ENCODE peak calls at places on chromosomes 7 and 10, in seven cellular contexts. I, M, X, Q, G, K and Z are unnamed samples.

GRCh38 chr10:28875535-28876208 is 198.4 kb downstream of the BAMBI start:
- DNase-seq in I (peak; percentile 52), M (no peak), X (peak; percentile 23), Q (no peak), G (no peak), K (no peak), Z (no peak)

GRCh38 chr10:12965571-12965970 is 35.9 kb downstream of the CCDC3 start:
- DNase-seq in I (peak; percentile 14), M (no peak), X (no peak), Q (no peak), G (no peak), K (no peak), Z (no peak)

GRCh38 chr10:110203500-110204455 is 3.6 kb upstream of the MXI1 start:
- DNase-seq in I (no peak), M (no peak), X (no peak), Q (peak; percentile 100), G (no peak), K (no peak), Z (no peak)

GRCh38 chr10:27820637-27821036 is 75.0 kb upstream of the MKX start:
- DNase-seq in I (no peak), M (no peak), X (no peak), Q (no peak), G (no peak), K (no peak), Z (no peak)

GRCh38 chr7:76126632-76127031 is 75.1 kb upstream of the SRRM3 start:
- DNase-seq in I (no peak), M (no peak), X (no peak), Q (no peak), G (no peak), K (no peak), Z (no peak)

GRCh38 chr7:127831312-127832212 is 179.6 kb downstream of the SND1 start:
- DNase-seq in I (no peak), M (no peak), X (no peak), Q (no peak), G (no peak), K (peak; percentile 58), Z (no peak)

GRCh38 chr7:50379082-50379481 is 71.1 kb downstream of the FIGNL1 start:
- DNase-seq in I (no peak), M (no peak), X (no peak), Q (no peak), G (no peak), K (no peak), Z (no peak)

GRCh38 chr10:33032354-33033254 is 74.6 kb upstream of the ITGB1 start:
- DNase-seq in I (peak; percentile 94), M (no peak), X (no peak), Q (peak; percentile 25), G (no peak), K (no peak), Z (no peak)

GRCh38 chr7:33616752-33617151 is 288.6 kb upstream of the BMPER start:
- DNase-seq in I (no peak), M (no peak), X (no peak), Q (no peak), G (no peak), K (no peak), Z (no peak)

GRCh38 chr7:47932466-47933037 is 15.7 kb downstream of the PKD1L1 start:
- DNase-seq in I (no peak), M (no peak), X (no peak), Q (no peak), G (no peak), K (no peak), Z (no peak)

GRCh38 chr10:98423691-98424120 is 8.7 kb upstream of the PYROXD2 start:
- DNase-seq in I (no peak), M (no peak), X (no peak), Q (no peak), G (no peak), K (no peak), Z (no peak)

GRCh38 chr10:24665001-24665400 is 58.7 kb downstream of the ARHGAP21 start:
- DNase-seq in I (no peak), M (no peak), X (no peak), Q (no peak), G (no peak), K (no peak), Z (no peak)

GRCh38 chr10:13842119-13842518 is 255.4 kb downstream of the PRPF18 start:
- DNase-seq in I (no peak), M (peak; percentile 50), X (no peak), Q (no peak), G (no peak), K (no peak), Z (no peak)

GRCh38 chr10:102647433-102648268 is 3.4 kb downstream of the TRIM8 start:
- DNase-seq in I (no peak), M (no peak), X (no peak), Q (no peak), G (peak; percentile 11), K (no peak), Z (no peak)

GRCh38 chr7:100493476-100494264 is 9.9 kb downstream of the NYAP1 start:
- DNase-seq in I (no peak), M (no peak), X (peak; percentile 66), Q (peak; percentile 53), G (no peak), K (no peak), Z (peak; percentile 69)

GRCh38 chr7:100087055-100087750 is 1.6 kb upstream of the COPS6 start:
- DNase-seq in I (peak; percentile 98), M (no peak), X (no peak), Q (no peak), G (no peak), K (no peak), Z (no peak)

GRCh38 chr10:78309536-78310237 is 276.0 kb downstream of the RPS24 start:
- DNase-seq in I (no peak), M (peak; percentile 30), X (no peak), Q (no peak), G (no peak), K (no peak), Z (no peak)

GRCh38 chr10:92419740-92420553 is 129.0 kb downstream of the MARCHF5 start:
- DNase-seq in I (peak; percentile 50), M (peak; percentile 70), X (no peak), Q (peak; percentile 48), G (peak; percentile 41), K (no peak), Z (no peak)

GRCh38 chr10:77626266-77626935 is 11.2 kb downstream of the KCNMA1 start:
- DNase-seq in I (no peak), M (no peak), X (no peak), Q (no peak), G (no peak), K (no peak), Z (no peak)

GRCh38 chr10:121926669-121927360 is 1.0 kb downstream of the ATE1 start:
- DNase-seq in I (peak; percentile 34), M (no peak), X (peak; percentile 62), Q (peak; percentile 12), G (no peak), K (no peak), Z (no peak)

GRCh38 chr7:17129218-17129617 is 169.2 kb upstream of the AHR start:
- DNase-seq in I (no peak), M (no peak), X (no peak), Q (no peak), G (no peak), K (no peak), Z (no peak)

GRCh38 chr10:61960396-61961120 is 59.1 kb downstream of the ARID5B start:
- DNase-seq in I (no peak), M (no peak), X (no peak), Q (no peak), G (no peak), K (no peak), Z (no peak)

GRCh38 chr10:49649936-49650723 is 29.3 kb upstream of the C10orf53 start:
- DNase-seq in I (no peak), M (peak; percentile 44), X (no peak), Q (no peak), G (no peak), K (no peak), Z (peak; percentile 48)

GRCh38 chr7:78734626-78735025 is 718.8 kb downstream of the MAGI2 start:
- DNase-seq in I (no peak), M (no peak), X (no peak), Q (no peak), G (no peak), K (no peak), Z (no peak)

GRCh38 chr7:7673240-7673550 is 32.6 kb downstream of the UMAD1 start:
- DNase-seq in I (no peak), M (no peak), X (no peak), Q (no peak), G (no peak), K (no peak), Z (no peak)

GRCh38 chr10:67815571-67816059 is 22.4 kb downstream of the DNAJC12 start:
- DNase-seq in I (peak; percentile 30), M (no peak), X (no peak), Q (no peak), G (no peak), K (peak; percentile 29), Z (no peak)

GRCh38 chr7:94908204-94909022 is 1.0 kb downstream of the PPP1R9A start:
- DNase-seq in I (peak; percentile 28), M (no peak), X (peak; percentile 70), Q (peak; percentile 42), G (peak; percentile 17), K (peak; percentile 71), Z (no peak)

GRCh38 chr7:26958834-26959233 is 94.4 kb upstream of the SKAP2 start:
- DNase-seq in I (peak; percentile 97), M (no peak), X (no peak), Q (no peak), G (no peak), K (no peak), Z (no peak)

GRCh38 chr10:113047605-113047962 is 97.5 kb downstream of the TCF7L2 start:
- DNase-seq in I (no peak), M (no peak), X (no peak), Q (no peak), G (no peak), K (no peak), Z (no peak)

GRCh38 chr10:11757820-11758463 is 15.8 kb downstream of the ECHDC3 start:
- DNase-seq in I (peak; percentile 77), M (peak; percentile 93), X (peak; percentile 83), Q (peak; percentile 84), G (peak; percentile 86), K (peak; percentile 18), Z (peak; percentile 89)

GRCh38 chr7:47528471-47528870 is 53.4 kb downstream of the TNS3 start:
- DNase-seq in I (no peak), M (no peak), X (no peak), Q (no peak), G (no peak), K (no peak), Z (no peak)

GRCh38 chr10:88913803-88914202 is 33.8 kb downstream of the STAMBPL1 start:
- DNase-seq in I (no peak), M (no peak), X (no peak), Q (no peak), G (no peak), K (no peak), Z (no peak)

GRCh38 chr7:69780377-69780776 is 182.1 kb downstream of the AUTS2 start:
- DNase-seq in I (no peak), M (no peak), X (no peak), Q (no peak), G (no peak), K (peak; percentile 88), Z (no peak)

GRCh38 chr7:50261593-50261992 is 42.9 kb upstream of the IKZF1 start:
- DNase-seq in I (no peak), M (no peak), X (no peak), Q (peak; percentile 32), G (no peak), K (no peak), Z (no peak)

GRCh38 chr10:5544216-5544805 is 19.6 kb downstream of the CALML3 start:
- DNase-seq in I (no peak), M (no peak), X (no peak), Q (no peak), G (no peak), K (no peak), Z (no peak)

GRCh38 chr10:22712246-22712958 is 2.0 kb downstream of the PIP4K2A start:
- DNase-seq in I (peak; percentile 43), M (no peak), X (no peak), Q (no peak), G (no peak), K (no peak), Z (no peak)

GRCh38 chr7:77413861-77414424 is 2.2 kb downstream of the GSAP start:
- DNase-seq in I (peak; percentile 61), M (no peak), X (no peak), Q (no peak), G (no peak), K (no peak), Z (no peak)

GRCh38 chr7:157675427-157675930 is 338.7 kb downstream of the DNAJB6 start:
- DNase-seq in I (no peak), M (no peak), X (no peak), Q (no peak), G (no peak), K (no peak), Z (no peak)